ENCODE peak calls at places on chromosome 11, in four cellular contexts. R is HCT116, H is K562, D is HepG2. C is an unnamed sample.

GRCh38 chr11:90698238-90698637 is 475.4 kb upstream of the CHORDC1 start:
- DNase-seq in R (no peak), H (no peak), D (no peak), C (no peak)

GRCh38 chr11:44456544-44457270 is 108.8 kb upstream of the CD82 start:
- DNase-seq in R (peak), H (no peak), D (no peak), C (peak)

GRCh38 chr11:110093407-110094297 is 460 bp downstream of the ZC3H12C start:
- DNase-seq in R (peak), H (peak), D (peak), C (peak)

GRCh38 chr11:74417860-74418508 is 19.8 kb upstream of the PGM2L1 start:
- DNase-seq in R (no peak), H (no peak), D (no peak), C (no peak)

GRCh38 chr11:117443269-117444186 is 115.9 kb downstream of the CEP164 start:
- DNase-seq in R (no peak), H (peak), D (peak), C (peak)

GRCh38 chr11:69920500-69921428 is 101.5 kb upstream of the FGF3 start:
- DNase-seq in R (no peak), H (no peak), D (no peak), C (no peak)

GRCh38 chr11:44747836-44748235 is 21.1 kb downstream of the TSPAN18 start:
- DNase-seq in R (no peak), H (no peak), D (no peak), C (no peak)

GRCh38 chr11:76777922-76778321 is 5.2 kb upstream of the TSKU start:
- DNase-seq in R (no peak), H (no peak), D (no peak), C (no peak)

GRCh38 chr11:128900468-128900867 is 9.3 kb downstream of the KCNJ5 start:
- DNase-seq in R (no peak), H (no peak), D (no peak), C (no peak)

GRCh38 chr11:96054870-96055705 is 131.2 kb upstream of the MTMR2 start:
- DNase-seq in R (peak), H (peak), D (peak), C (peak)

GRCh38 chr11:134470238-134470637 is 58.2 kb upstream of the B3GAT1 start:
- DNase-seq in R (no peak), H (no peak), D (no peak), C (no peak)

GRCh38 chr11:10973416-10973815 is 115.6 kb upstream of the ZBED5 start:
- DNase-seq in R (no peak), H (no peak), D (no peak), C (no peak)

GRCh38 chr11:440065-441042 is 1.5 kb downstream of the ANO9 start:
- DNase-seq in R (no peak), H (peak), D (peak), C (peak)

GRCh38 chr11:80282643-80283042 is 841.8 kb upstream of the TENM4 start:
- DNase-seq in R (no peak), H (no peak), D (no peak), C (no peak)

GRCh38 chr11:1703146-1703545 is 6.2 kb downstream of the KRTAP5-6 start:
- DNase-seq in R (no peak), H (no peak), D (no peak), C (no peak)

GRCh38 chr11:75667268-75667830 is 1.5 kb downstream of the MAP6 start:
- DNase-seq in R (no peak), H (no peak), D (no peak), C (peak)
- H3K9ac ChIP-seq in R (no peak), H (no peak), D (no peak), C (peak)

DNA sequence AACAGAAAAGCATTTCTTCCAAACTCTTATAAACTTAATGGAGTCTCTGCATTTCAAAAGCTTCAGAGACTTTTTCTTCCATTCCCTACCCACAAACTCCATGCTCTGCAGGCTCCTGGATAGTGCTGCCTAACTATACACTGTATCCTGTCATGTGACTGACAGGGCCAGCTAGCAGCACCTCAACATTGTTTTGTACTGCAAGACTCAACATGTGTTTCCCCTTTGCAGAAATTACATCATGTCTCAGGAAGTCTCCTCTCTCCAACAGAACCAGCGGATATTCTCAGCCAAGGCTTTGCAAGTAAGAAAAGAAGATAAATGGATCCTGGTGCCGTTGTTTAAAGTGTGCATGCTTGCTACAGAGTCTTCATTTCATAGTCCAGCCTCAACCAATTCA is 164.0 kb upstream of the UBASH3B start:
- DNase-seq in R (no peak), H (no peak), D (no peak), C (no peak)
- TF ChIP-seq ELF1 in R (no peak), H (no peak), D (no peak), C (no peak)

GRCh38 chr11:65436412-65437032 is 13.9 kb downstream of the NEAT1 start:
- DNase-seq in R (no peak), H (no peak), D (no peak), C (no peak)

GRCh38 chr11:65435981-65436411 is 13.4 kb downstream of the NEAT1 start:
- DNase-seq in R (no peak), H (no peak), D (no peak), C (no peak)

GRCh38 chr11:65438257-65439151 is 15.9 kb downstream of the NEAT1 start:
- DNase-seq in R (no peak), H (no peak), D (no peak), C (no peak)

GRCh38 chr11:65439331-65440181 is 17.0 kb downstream of the NEAT1 start:
- DNase-seq in R (no peak), H (peak), D (no peak), C (no peak)

GRCh38 chr11:65437436-65438227 is 15.0 kb downstream of the NEAT1 start:
- DNase-seq in R (no peak), H (no peak), D (no peak), C (no peak)
- TF ChIP-seq REST in R (no peak), H (no peak), D (no peak), C (no peak)

DNA sequence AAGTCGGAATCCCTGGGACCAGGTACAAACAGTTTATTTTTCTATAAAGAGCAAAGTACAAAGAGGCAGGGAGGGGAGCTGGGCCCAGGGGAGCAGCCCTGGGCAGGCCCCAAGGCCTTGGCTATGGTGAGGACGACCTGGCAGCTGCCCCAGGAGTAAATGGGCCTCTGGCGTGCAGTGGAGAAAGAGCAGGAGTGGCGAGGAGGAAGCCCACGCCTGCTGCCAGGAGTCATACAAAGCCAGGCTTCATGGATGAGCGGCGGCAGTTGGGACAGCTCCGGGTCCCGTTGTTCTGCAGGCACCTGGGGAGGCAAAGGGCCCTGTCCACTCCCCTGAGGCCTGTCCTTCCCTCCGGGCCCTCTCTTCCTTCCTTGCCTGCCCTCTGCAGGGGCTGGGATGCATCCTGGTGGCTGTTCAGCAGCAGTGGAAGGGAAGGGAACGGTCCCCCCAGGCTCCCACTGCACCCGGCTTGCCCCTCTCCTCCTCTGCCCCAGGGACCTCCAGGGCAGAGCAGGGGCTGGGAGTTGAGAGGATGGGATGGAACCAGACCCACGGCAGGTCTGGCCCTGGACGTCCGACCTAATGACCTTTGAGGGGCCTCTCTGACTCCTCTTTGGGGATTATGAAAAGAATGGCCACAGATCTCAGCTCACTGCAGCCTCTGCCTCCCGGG is 11.1 kb downstream of the RAPSN start:
- DNase-seq in R (no peak), H (no peak), D (peak), C (no peak)
- H3K9ac ChIP-seq in R (no peak), H (no peak), D (peak), C (no peak)

DNA sequence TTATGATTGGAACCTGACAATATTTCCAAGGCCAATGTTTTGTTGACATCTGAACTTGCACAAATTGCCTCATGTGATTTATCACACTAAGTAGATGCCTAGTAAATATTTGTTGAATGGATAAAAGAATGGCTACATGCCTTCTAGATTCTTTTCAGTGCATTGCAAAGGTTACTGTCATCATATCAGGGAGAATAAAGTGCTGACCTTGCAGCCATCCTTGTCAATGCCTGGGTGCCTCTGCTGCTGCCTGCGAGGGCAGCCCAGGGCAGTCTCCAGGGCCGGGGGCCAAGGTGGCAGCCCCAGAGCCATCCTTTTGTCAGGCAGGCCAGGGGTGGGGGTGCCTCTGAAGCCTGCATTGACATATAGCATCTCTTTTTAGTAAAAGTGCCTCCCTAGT is 325.6 kb upstream of the MTNR1B start:
- DNase-seq in R (no peak), H (no peak), D (no peak), C (no peak)
- TF ChIP-seq ELF1 in R (no peak), H (no peak), D (no peak), C (no peak)

GRCh38 chr11:119897046-119897440 is 168.0 kb upstream of the NECTIN1 start:
- DNase-seq in R (no peak), H (no peak), D (no peak), C (no peak)
- TF ChIP-seq REST in R (no peak), H (no peak), D (no peak), C (no peak)

GRCh38 chr11:75582935-75583709 is 21.1 kb downstream of the SERPINH1 start:
- DNase-seq in R (no peak), H (peak), D (no peak), C (peak)
- H3K9ac ChIP-seq in R (no peak), H (peak), D (no peak), C (peak)